ENCODE peak calls at places on chromosomes 4 and X, in nine cellular contexts. D, A, W, M, S, P, K, F and Q are unnamed samples.

GRCh38 chr4:168811793-168812651 is 198.0 kb downstream of the CBR4 start:
- DNase-seq in D (no peak), A (peak; percentile 79), W (no peak), M (no peak), S (no peak), P (no peak), K (no peak), F (no peak), Q (no peak)

GRCh38 chrX:9339603-9340569 is 125.0 kb upstream of the TBL1X start:
- DNase-seq in D (peak; percentile 63), A (no peak), W (peak; percentile 80), M (no peak), S (no peak), P (peak; percentile 16), K (no peak), F (no peak), Q (peak; percentile 43)

GRCh38 chr4:53510316-53510715 is 81.0 kb downstream of the LNX1 start:
- DNase-seq in D (no peak), A (no peak), W (no peak), M (no peak), S (no peak), P (no peak), K (no peak), F (no peak), Q (no peak)

GRCh38 chr4:186606593-186606992 is 51.2 kb upstream of the MTNR1A start:
- DNase-seq in D (no peak), A (peak; percentile 86), W (peak; percentile 71), M (no peak), S (no peak), P (no peak), K (no peak), F (no peak), Q (no peak)

GRCh38 chr4:73631565-73632226 is 11.5 kb upstream of the RASSF6 start:
- DNase-seq in D (no peak), A (no peak), W (no peak), M (no peak), S (no peak), P (no peak), K (no peak), F (no peak), Q (no peak)

GRCh38 chrX:143094501-143095110 is 68.9 kb downstream of the SPANXN4 start:
- DNase-seq in D (no peak), A (no peak), W (no peak), M (no peak), S (no peak), P (no peak), K (no peak), F (no peak), Q (peak; percentile 22)

GRCh38 chrX:71292669-71293379 is 8.7 kb upstream of the ITGB1BP2 start:
- DNase-seq in D (no peak), A (peak; percentile 13), W (no peak), M (no peak), S (no peak), P (no peak), K (no peak), F (no peak), Q (no peak)

GRCh38 chr4:111754003-111754402 is 391.3 kb upstream of the FAM241A start:
- DNase-seq in D (no peak), A (no peak), W (no peak), M (no peak), S (no peak), P (no peak), K (no peak), F (no peak), Q (no peak)

GRCh38 chrX:9885150-9885549 is 82.0 kb upstream of the CLDN34 start:
- DNase-seq in D (peak; percentile 91), A (peak; percentile 60), W (peak; percentile 76), M (peak; percentile 5), S (peak; percentile 72), P (peak; percentile 16), K (peak; percentile 62), F (no peak), Q (peak; percentile 58)

GRCh38 chrX:136823175-136823574 is 42.4 kb upstream of the ARHGEF6 start:
- DNase-seq in D (no peak), A (peak; percentile 45), W (no peak), M (no peak), S (no peak), P (no peak), K (peak; percentile 46), F (no peak), Q (no peak)

GRCh38 chr4:1260418-1261106 is 11.6 kb upstream of the CTBP1 start:
- DNase-seq in D (no peak), A (no peak), W (no peak), M (no peak), S (no peak), P (no peak), K (no peak), F (no peak), Q (no peak)

GRCh38 chr4:29553842-29554241 is 1166.3 kb upstream of the PCDH7 start:
- DNase-seq in D (no peak), A (peak; percentile 60), W (peak; percentile 85), M (no peak), S (no peak), P (no peak), K (no peak), F (no peak), Q (no peak)